ENCODE peak calls at places on chromosomes 16 and 17, in six cellular contexts. B is esophagus squamous epithelium, P is PC-3, A is thoracic aorta, Q is MM.1S, I is fibroblast of lung. C is an unnamed sample.
A peak's percentile ranks its signal among the peaks of the same experiment; 100 is the strongest.

GRCh38 chr17:43608313-43608712 is 53.4 kb downstream of the MEOX1 start:
- DNase-seq in B (no peak), P (peak; percentile 27), A (no peak), Q (no peak), I (no peak), C (no peak)

GRCh38 chr16:2040031-2040430 is 7.6 kb downstream of the NTHL1 start:
- DNase-seq in B (no peak), P (no peak), A (no peak), Q (no peak), I (no peak), C (no peak)

GRCh38 chr16:47285001-47285400 is 141.3 kb upstream of the NETO2 start:
- DNase-seq in B (no peak), P (no peak), A (no peak), Q (no peak), I (no peak), C (no peak)

GRCh38 chr17:37742762-37743611 is 1.9 kb downstream of the HNF1B start:
- DNase-seq in B (no peak), P (peak; percentile 42), A (no peak), Q (no peak), I (no peak), C (peak; percentile 75)

GRCh38 chr17:43861960-43862359 is 15.0 kb downstream of the CD300LG start:
- DNase-seq in B (no peak), P (no peak), A (no peak), Q (no peak), I (no peak), C (peak; percentile 8)

GRCh38 chr16:86723699-86724098 is 145.3 kb downstream of the FOXL1 start:
- DNase-seq in B (no peak), P (no peak), A (no peak), Q (no peak), I (no peak), C (no peak)

GRCh38 chr17:42221886-42222745 is 27.8 kb upstream of the GHDC start:
- DNase-seq in B (peak; percentile 17), P (no peak), A (no peak), Q (peak; percentile 30), I (peak; percentile 72), C (no peak)

GRCh38 chr17:67262420-67262819 is 17.4 kb upstream of the HELZ start:
- DNase-seq in B (no peak), P (no peak), A (no peak), Q (no peak), I (no peak), C (no peak)

GRCh38 chr16:72961115-72961832 is 86.7 kb downstream of the ZFHX3 start:
- DNase-seq in B (no peak), P (peak; percentile 25), A (no peak), Q (no peak), I (peak; percentile 33), C (peak; percentile 26)

GRCh38 chr17:29179232-29180036 is 764 bp downstream of the MYO18A start:
- DNase-seq in B (no peak), P (peak; percentile 61), A (no peak), Q (no peak), I (no peak), C (peak; percentile 92)

GRCh38 chr17:30450125-30451027 is 26.8 kb upstream of the GOSR1 start:
- DNase-seq in B (no peak), P (peak; percentile 53), A (no peak), Q (no peak), I (peak; percentile 61), C (peak; percentile 87)

GRCh38 chr17:80431246-80432195 is 16.6 kb downstream of the ENDOV start:
- DNase-seq in B (no peak), P (no peak), A (no peak), Q (no peak), I (no peak), C (no peak)

GRCh38 chr17:80203448-80204092 is 16.6 kb downstream of the SGSH start:
- DNase-seq in B (no peak), P (no peak), A (no peak), Q (no peak), I (no peak), C (no peak)

GRCh38 chr17:45425125-45425983 is 7.3 kb downstream of the ARHGAP27 start:
- DNase-seq in B (no peak), P (peak; percentile 99), A (no peak), Q (no peak), I (peak; percentile 62), C (peak; percentile 98)

GRCh38 chr17:45424769-45425124 is 7.9 kb downstream of the ARHGAP27 start:
- DNase-seq in B (no peak), P (no peak), A (no peak), Q (no peak), I (no peak), C (no peak)

GRCh38 chr17:45427181-45427835 is 5.4 kb downstream of the ARHGAP27 start:
- DNase-seq in B (no peak), P (no peak), A (no peak), Q (no peak), I (no peak), C (no peak)

GRCh38 chr17:45426561-45426960 is 6.1 kb downstream of the ARHGAP27 start:
- DNase-seq in B (no peak), P (no peak), A (no peak), Q (no peak), I (no peak), C (no peak)

GRCh38 chr17:45425984-45426413 is 6.7 kb downstream of the ARHGAP27 start:
- DNase-seq in B (no peak), P (no peak), A (no peak), Q (no peak), I (no peak), C (no peak)
- TF ChIP-seq CTCF in B (no peak), P (no peak), A (no peak), Q (no peak), I (no peak), C (no peak)

DNA sequence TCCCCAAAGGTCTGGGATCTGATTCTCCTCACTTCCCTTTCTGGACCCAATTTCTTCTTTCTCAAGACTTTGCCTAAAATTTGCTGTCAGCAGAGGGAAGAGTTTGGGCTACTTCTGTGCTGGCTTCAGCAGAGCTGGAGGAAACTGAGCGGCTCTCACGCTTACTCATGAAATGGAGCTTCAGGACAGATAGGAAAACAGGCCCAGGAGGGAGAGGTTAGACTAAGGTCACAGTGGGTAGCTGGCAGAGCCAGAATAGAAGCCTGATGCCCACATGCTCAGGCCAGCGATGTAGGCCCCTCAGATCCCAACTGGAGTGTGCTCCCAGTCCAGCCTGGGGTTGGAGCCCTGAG is 593 bp downstream of the SLC38A7 start:
- DNase-seq in B (no peak), P (peak; percentile 4), A (no peak), Q (no peak), I (no peak), C (no peak)
- H3K4me3 ChIP-seq in B (peak overlapping the region; percentile 90), P (peak overlapping the region; percentile 78), A (peak overlapping the region; percentile 85), Q (peak overlapping the region; percentile 79), I (peak overlapping the region; percentile 97), C (peak overlapping the region; percentile 89)

GRCh38 chr16:29815032-29815721 is 775 bp upstream of the PAGR1 start:
- DNase-seq in B (no peak), P (no peak), A (no peak), Q (no peak), I (no peak), C (no peak)
- H3K4me1 ChIP-seq in B (peaks cover 45% of the 10 kb centered on the region), P (peaks cover 44% of the 10 kb centered on the region), A (peaks cover 48% of the 10 kb centered on the region), Q (peaks cover 34% of the 10 kb centered on the region), I (peaks cover 40% of the 10 kb centered on the region), C (peaks cover 23% of the 10 kb centered on the region)

GRCh38 chr16:11395949-11396240 is 50.6 kb downstream of the RMI2 start:
- DNase-seq in B (no peak), P (no peak), A (no peak), Q (no peak), I (no peak), C (no peak)

GRCh38 chr16:11393861-11394592 is 48.8 kb downstream of the RMI2 start:
- DNase-seq in B (no peak), P (no peak), A (no peak), Q (no peak), I (no peak), C (no peak)

GRCh38 chr16:11394593-11394960 is 49.3 kb downstream of the RMI2 start:
- DNase-seq in B (no peak), P (no peak), A (no peak), Q (no peak), I (no peak), C (no peak)

GRCh38 chr16:11396241-11397048 is 51.2 kb downstream of the RMI2 start:
- DNase-seq in B (no peak), P (peak; percentile 76), A (peak; percentile 21), Q (peak; percentile 38), I (peak; percentile 61), C (peak; percentile 68)

GRCh38 chr16:11395008-11395948 is 50.0 kb downstream of the RMI2 start:
- DNase-seq in B (no peak), P (no peak), A (no peak), Q (no peak), I (no peak), C (no peak)
- TF ChIP-seq CTCF in B (no peak), P (no peak), A (no peak), Q (no peak), I (no peak), C (no peak)

DNA sequence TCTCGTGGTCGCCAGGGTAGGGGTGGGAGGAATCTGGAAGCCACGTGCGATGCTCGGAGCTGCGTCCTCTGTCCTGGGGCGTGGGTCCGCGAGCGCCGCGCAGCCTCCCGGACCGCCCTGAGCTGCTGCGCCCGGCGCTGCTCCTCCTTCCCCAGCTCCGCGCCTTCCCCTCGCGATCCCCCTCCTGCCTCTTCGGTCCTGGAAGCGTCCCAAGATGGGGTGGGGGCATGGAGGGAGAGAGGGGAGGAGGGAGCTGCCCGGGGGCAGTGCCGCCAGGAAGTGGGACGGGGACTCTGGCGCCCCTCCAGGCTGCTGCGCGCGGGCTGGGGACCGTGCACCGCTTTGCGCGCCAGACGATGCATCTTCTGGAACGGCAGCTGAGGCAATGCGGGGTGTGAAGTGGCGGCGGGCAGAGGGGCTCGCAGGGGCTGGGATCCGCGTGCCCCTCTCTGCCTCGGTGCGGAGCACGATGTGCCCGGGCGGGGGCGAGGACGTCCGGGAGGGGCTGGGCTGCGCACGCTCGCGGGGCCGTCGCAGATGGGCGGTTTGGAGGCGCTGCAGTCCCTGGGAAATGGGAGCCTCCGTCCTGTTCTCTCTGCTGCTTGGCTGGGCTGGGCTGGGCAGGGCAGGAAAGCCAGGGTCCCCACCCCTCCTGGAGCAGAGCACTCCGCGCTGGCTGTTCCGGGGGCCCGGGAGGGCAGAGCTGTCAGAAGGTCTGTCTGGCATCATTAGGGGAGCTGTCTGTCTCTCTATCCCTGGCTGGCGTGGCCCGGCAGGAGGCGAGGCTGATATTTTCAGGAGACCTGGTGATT is 388.0 kb downstream of the SEC14L1 start:
- DNase-seq in B (no peak), P (no peak), A (no peak), Q (no peak), I (no peak), C (peak; percentile 48)
- H3K4me3 ChIP-seq in B (peak overlapping the region; percentile 30), P (no peak overlapping the region), A (peak overlapping the region; percentile 59), Q (no peak overlapping the region), I (peak overlapping the region; percentile 20), C (peak overlapping the region; percentile 38)

DNA sequence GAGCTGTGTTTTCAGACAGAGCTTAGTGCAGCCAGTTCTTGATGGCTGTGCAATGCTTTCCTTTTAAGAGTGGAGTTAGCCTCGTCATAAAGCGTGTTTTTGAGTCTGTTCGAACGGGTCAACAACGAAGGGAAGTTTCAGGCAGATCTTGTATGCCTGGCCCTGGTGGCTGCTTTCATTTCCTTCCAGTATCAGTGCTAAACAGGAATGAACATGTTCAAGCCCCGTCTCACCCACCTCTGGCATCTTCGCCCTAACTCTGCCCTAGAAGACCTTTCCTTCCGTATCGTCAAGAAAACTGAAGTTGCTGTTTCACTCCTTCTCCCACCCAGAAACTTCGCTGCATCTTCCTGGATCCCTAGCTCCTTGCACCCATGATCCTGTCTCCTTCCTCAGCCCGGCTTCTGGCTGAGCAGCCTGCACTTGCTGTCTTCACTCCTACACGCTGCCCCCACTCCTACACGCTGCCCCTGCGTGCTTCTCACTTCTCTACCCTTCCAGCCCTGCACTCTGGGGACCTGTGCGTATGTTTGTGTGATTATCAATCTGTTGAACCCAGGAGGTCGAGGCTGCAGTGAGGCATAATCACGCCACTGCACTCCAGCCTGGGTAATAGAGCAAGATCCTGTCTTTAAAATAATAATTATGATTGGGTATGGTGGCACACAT is 55.3 kb downstream of the USP10 start:
- DNase-seq in B (no peak), P (no peak), A (no peak), Q (no peak), I (no peak), C (no peak)
- H3K4me1 ChIP-seq in B (peaks cover 15% of the 10 kb centered on the region), P (peaks cover 11% of the 10 kb centered on the region), A (no peaks in the 10 kb centered on the region), Q (peaks cover 15% of the 10 kb centered on the region), I (peaks cover 13% of the 10 kb centered on the region), C (no peaks in the 10 kb centered on the region)

C was measured in Caco-2.